ENCODE peak calls at places on chromosomes 4 and X, in seven cellular contexts. E is cardiac septum; Q is stimulated activated CD8-positive, alpha-beta memory T cell treated with anti-CD3 and anti-CD28 coated beads, Interleukin-4, amount 100 ng/mL, for 4 hours; H is stimulated activated CD4-positive, alpha-beta T cell treated with anti-CD3 and anti-CD28 coated beads, Interleukin-1b, Interleukin-23, amount 100 ng/mL, for 48 hours; Y is fibroblast of mammary gland; D is posterior vena cava; L is ureter. J is an unnamed sample.

GRCh38 chr4:17284323-17285175 is 227.3 kb downstream of the QDPR start:
- DNase-seq in E (no peak), Q (no peak), H (no peak), Y (no peak), D (peak; percentile 82), L (no peak), J (no peak)

GRCh38 chrX:15853586-15854079 is 980 bp downstream of the AP1S2 start:
- DNase-seq in E (no peak), Q (no peak), H (no peak), Y (peak; percentile 5), D (no peak), L (no peak), J (no peak)

GRCh38 chr4:971670-972500 is 1.5 kb downstream of the DGKQ start:
- DNase-seq in E (no peak), Q (no peak), H (no peak), Y (no peak), D (no peak), L (no peak), J (no peak)

GRCh38 chrX:132748909-132749308 is 209.5 kb downstream of the HS6ST2 start:
- DNase-seq in E (no peak), Q (no peak), H (no peak), Y (no peak), D (no peak), L (no peak), J (no peak)

GRCh38 chr4:7366958-7367353 is 67.8 kb downstream of the PSAPL1 start:
- DNase-seq in E (no peak), Q (no peak), H (no peak), Y (no peak), D (no peak), L (no peak), J (no peak)

GRCh38 chr4:88709989-88710388 is 12.4 kb upstream of the NAP1L5 start:
- DNase-seq in E (no peak), Q (no peak), H (no peak), Y (no peak), D (no peak), L (no peak), J (no peak)

GRCh38 chr4:167117273-167117672 is 117.0 kb downstream of the SPOCK3 start:
- DNase-seq in E (no peak), Q (no peak), H (no peak), Y (no peak), D (no peak), L (no peak), J (no peak)

GRCh38 chr4:125115941-125116340 is 198.8 kb upstream of the FAT4 start:
- DNase-seq in E (no peak), Q (no peak), H (no peak), Y (peak; percentile 70), D (no peak), L (no peak), J (no peak)

GRCh38 chr4:109648266-109648996 is 54.8 kb downstream of the CASP6 start:
- DNase-seq in E (no peak), Q (no peak), H (no peak), Y (no peak), D (no peak), L (no peak), J (no peak)

GRCh38 chrX:344371-344901 is 25.8 kb upstream of the GTPBP6 start:
- DNase-seq in E (peak; percentile 67), Q (no peak), H (no peak), Y (no peak), D (peak; percentile 75), L (no peak), J (no peak)